ENCODE peak calls at places on chromosomes 5 and 9, in nine cellular contexts. Q, H, B, J, K, R, V, I and L are unnamed samples.
A peak's percentile ranks its signal among the peaks of the same experiment; 100 is the strongest.

GRCh38 chr5:10324519-10325370 is 17.0 kb upstream of the CMBL start:
- DNase-seq in H (no peak), I (no peak), B (no peak), R (no peak), Q (no peak), V (no peak), K (no peak), J (no peak), L (no peak)

GRCh38 chr5:83084336-83084735 is 7.0 kb downstream of the XRCC4 start:
- DNase-seq in K (no peak), I (no peak), H (no peak), Q (no peak), R (no peak), J (no peak), B (no peak), V (no peak), L (no peak)

GRCh38 chr5:137218471-137218870 is 280.7 kb downstream of the SPOCK1 start:
- DNase-seq in J (no peak), H (no peak), B (no peak), Q (no peak), K (no peak), I (no peak), R (no peak), V (no peak), L (no peak)

GRCh38 chr9:74642376-74642775 is 145.2 kb downstream of the RORB start:
- DNase-seq in J (no peak), I (no peak), V (no peak), R (no peak), B (no peak), H (no peak), Q (no peak), K (no peak), L (no peak)

GRCh38 chr9:8287970-8288369 is 488.4 kb upstream of the DMAC1 start:
- DNase-seq in H (no peak), B (no peak), Q (no peak), K (no peak), R (no peak), J (no peak), V (no peak), I (no peak), L (no peak)

GRCh38 chr9:132631280-132631679 is 38.5 kb downstream of the DDX31 start:
- DNase-seq in I (no peak), K (peak; percentile 36), Q (no peak), R (no peak), B (no peak), J (peak; percentile 48), H (no peak), V (no peak), L (no peak)

GRCh38 chr5:73214921-73215490 is 42.0 kb downstream of the TMEM174 start:
- DNase-seq in V (peak; percentile 79), R (no peak), J (no peak), B (no peak), K (no peak), H (no peak), I (no peak), Q (no peak), L (no peak)

GRCh38 chr5:174376056-174376455 is 330.6 kb downstream of the NSG2 start:
- DNase-seq in V (no peak), R (no peak), J (no peak), B (no peak), H (no peak), I (no peak), K (no peak), Q (no peak), L (no peak)

GRCh38 chr5:149682532-149683076 is 47.5 kb upstream of the PPARGC1B start:
- DNase-seq in V (no peak), K (no peak), H (no peak), Q (no peak), R (no peak), B (no peak), I (no peak), J (no peak), L (no peak)

GRCh38 chr5:94856257-94856656 is 237.8 kb downstream of the SLF1 start:
- DNase-seq in R (no peak), I (no peak), H (no peak), V (no peak), B (no peak), Q (no peak), J (no peak), K (no peak), L (no peak)

GRCh38 chr5:60674670-60675069 is 25.3 kb downstream of the DEPDC1B start:
- DNase-seq in H (no peak), J (no peak), I (no peak), K (no peak), B (no peak), R (no peak), Q (no peak), V (no peak), L (no peak)

GRCh38 chr9:127921592-127922120 is 4.8 kb upstream of the ST6GALNAC4 start:
- DNase-seq in K (no peak), B (peak; percentile 84), Q (peak; percentile 77), I (peak; percentile 89), H (peak; percentile 77), R (peak; percentile 67), V (peak; percentile 65), J (peak; percentile 55), L (peak; percentile 84)

GRCh38 chr5:6545036-6545693 is 87.7 kb downstream of the NSUN2 start:
- DNase-seq in H (no peak), J (no peak), V (no peak), Q (no peak), R (no peak), I (no peak), K (no peak), B (no peak), L (no peak)

GRCh38 chr9:132582786-132583583 is 579 bp downstream of the BARHL1 start:
- DNase-seq in H (no peak), Q (no peak), V (no peak), I (no peak), B (no peak), R (no peak), J (no peak), K (no peak), L (no peak)

GRCh38 chr5:83744851-83745250 is 24.2 kb upstream of the HAPLN1 start:
- DNase-seq in H (no peak), K (no peak), I (no peak), Q (no peak), J (no peak), R (no peak), B (no peak), V (no peak), L (no peak)

GRCh38 chr5:84585218-84585617 is 200.5 kb upstream of the EDIL3 start:
- DNase-seq in Q (no peak), J (no peak), B (no peak), V (no peak), I (no peak), H (no peak), R (no peak), K (no peak), L (no peak)

GRCh38 chr5:177997319-177997670 is 1.3 kb upstream of the PROP1 start:
- DNase-seq in B (no peak), K (no peak), V (no peak), J (no peak), H (no peak), I (no peak), R (no peak), Q (no peak), L (no peak)

GRCh38 chr5:30098940-30099339 is 1094.5 kb upstream of the CDH6 start:
- DNase-seq in H (no peak), R (no peak), J (no peak), B (no peak), K (no peak), I (no peak), Q (no peak), V (no peak), L (no peak)

GRCh38 chr9:5834214-5834613 is 1.3 kb upstream of the ERMP1 start:
- DNase-seq in Q (no peak), H (no peak), K (no peak), R (no peak), B (no peak), I (no peak), V (no peak), J (no peak), L (no peak)

GRCh38 chr5:176573564-176574296 is 24.6 kb downstream of the CDHR2 start:
- DNase-seq in R (peak; percentile 61), K (peak; percentile 5), B (peak; percentile 51), Q (peak; percentile 69), H (peak; percentile 81), V (peak; percentile 78), I (peak; percentile 87), J (peak; percentile 46), L (peak; percentile 87)

GRCh38 chr5:82396871-82397514 is 118.8 kb upstream of the RPS23 start:
- DNase-seq in Q (peak; percentile 87), K (peak; percentile 100), R (peak; percentile 90), V (peak; percentile 82), J (peak; percentile 99), H (no peak), B (peak; percentile 50), I (no peak), L (no peak)

GRCh38 chr5:108661590-108662219 is 86.0 kb upstream of the FER start:
- DNase-seq in R (no peak), K (no peak), V (no peak), J (peak; percentile 36), Q (no peak), I (no peak), H (no peak), B (no peak), L (no peak)

GRCh38 chr5:107466233-107466769 is 204.4 kb downstream of the EFNA5 start:
- DNase-seq in Q (no peak), I (no peak), K (peak; percentile 92), J (peak; percentile 44), R (peak; percentile 39), H (no peak), V (peak; percentile 98), B (no peak), L (no peak)

GRCh38 chr5:136207631-136208030 is 14.7 kb upstream of the SMIM32 start:
- DNase-seq in H (no peak), R (no peak), J (no peak), B (no peak), Q (no peak), K (no peak), V (no peak), I (no peak), L (no peak)

GRCh38 chr9:108168451-108168850 is 678.9 kb upstream of the KLF4 start:
- DNase-seq in R (no peak), V (no peak), J (peak; percentile 65), K (no peak), H (no peak), Q (no peak), B (no peak), I (no peak), L (no peak)

GRCh38 chr9:124320062-124320973 is 62.6 kb downstream of the NEK6 start:
- DNase-seq in V (peak; percentile 85), I (peak; percentile 62), H (peak; percentile 82), B (peak; percentile 81), J (peak; percentile 68), Q (peak; percentile 76), R (peak; percentile 67), K (no peak), L (peak; percentile 72)

GRCh38 chr9:128153117-128153946 is 4.1 kb downstream of the LCN2 start:
- DNase-seq in K (no peak), I (no peak), J (no peak), Q (no peak), R (no peak), V (no peak), B (no peak), H (no peak), L (no peak)

GRCh38 chr5:45695011-45695667 is 1.0 kb downstream of the HCN1 start:
- DNase-seq in V (peak; percentile 17), K (no peak), I (no peak), Q (no peak), R (no peak), B (peak; percentile 9), J (no peak), H (peak; percentile 15), L (no peak)

GRCh38 chr5:142289708-142290573 is 34.9 kb downstream of the SPRY4 start:
- DNase-seq in V (no peak), H (no peak), B (no peak), J (no peak), Q (no peak), K (no peak), I (no peak), R (no peak), L (no peak)

GRCh38 chr9:77957652-77958051 is 74.0 kb downstream of the GNAQ start:
- DNase-seq in B (no peak), H (no peak), K (no peak), R (no peak), V (no peak), Q (no peak), J (no peak), I (no peak), L (no peak)

GRCh38 chr9:136695955-136696354 is 8.7 kb upstream of the AGPAT2 start:
- DNase-seq in I (no peak), K (no peak), H (no peak), R (no peak), B (peak; percentile 23), J (no peak), Q (no peak), V (no peak), L (no peak)